ENCODE peak calls at places on chromosomes 5 and 9, in ten cellular contexts. One of them, this sample, is unnamed.

GRCh38 chr9:74205071-74205470 is 292.1 kb upstream of the RORB start:
- DNase-seq in A549: no peak
- DNase-seq in stomach: no peak
- DNase-seq in breast epithelium: no peak
- DNase-seq in heart left ventricle: no peak
- DNase-seq in H1: no peak
- DNase-seq in sigmoid colon: no peak
- DNase-seq in lower leg skin: no peak
- DNase-seq in H54: no peak
- DNase-seq in GM12891: no peak
- DNase-seq in this sample: no peak

GRCh38 chr5:150469718-150470470 is 20.4 kb upstream of the RPS14 start:
- DNase-seq in sigmoid colon: no peak
- DNase-seq in stomach: no peak
- DNase-seq in A549: peak
- DNase-seq in GM12891: no peak
- DNase-seq in H1: no peak
- DNase-seq in heart left ventricle: no peak
- DNase-seq in lower leg skin: no peak
- DNase-seq in breast epithelium: no peak
- DNase-seq in H54: no peak
- DNase-seq in this sample: no peak

GRCh38 chr9:95343725-95344287 is 26.3 kb upstream of the FANCC start:
- DNase-seq in H1: no peak
- DNase-seq in GM12891: no peak
- DNase-seq in breast epithelium: no peak
- DNase-seq in sigmoid colon: no peak
- DNase-seq in lower leg skin: no peak
- DNase-seq in H54: no peak
- DNase-seq in stomach: no peak
- DNase-seq in A549: no peak
- DNase-seq in heart left ventricle: no peak
- DNase-seq in this sample: no peak

GRCh38 chr5:103424008-103424407 is 138.6 kb downstream of the NUDT12 start:
- DNase-seq in stomach: no peak
- DNase-seq in A549: no peak
- DNase-seq in H1: no peak
- DNase-seq in sigmoid colon: no peak
- DNase-seq in breast epithelium: no peak
- DNase-seq in GM12891: no peak
- DNase-seq in H54: no peak
- DNase-seq in heart left ventricle: no peak
- DNase-seq in lower leg skin: no peak
- DNase-seq in this sample: no peak

GRCh38 chr9:4339783-4340335 is 40.0 kb upstream of the GLIS3 start:
- DNase-seq in heart left ventricle: no peak
- DNase-seq in A549: peak
- DNase-seq in sigmoid colon: no peak
- DNase-seq in GM12891: no peak
- DNase-seq in stomach: no peak
- DNase-seq in lower leg skin: no peak
- DNase-seq in H54: no peak
- DNase-seq in breast epithelium: no peak
- DNase-seq in H1: no peak
- DNase-seq in this sample: no peak

GRCh38 chr9:93865716-93866115 is 89.4 kb downstream of the BARX1 start:
- DNase-seq in stomach: no peak
- DNase-seq in GM12891: no peak
- DNase-seq in lower leg skin: no peak
- DNase-seq in heart left ventricle: no peak
- DNase-seq in H54: no peak
- DNase-seq in breast epithelium: no peak
- DNase-seq in H1: no peak
- DNase-seq in A549: no peak
- DNase-seq in sigmoid colon: no peak
- DNase-seq in this sample: no peak

GRCh38 chr9:134344068-134344820 is 18.0 kb downstream of the RXRA start:
- DNase-seq in GM12891: peak
- DNase-seq in breast epithelium: no peak
- DNase-seq in A549: no peak
- DNase-seq in H54: no peak
- DNase-seq in H1: no peak
- DNase-seq in heart left ventricle: peak
- DNase-seq in stomach: no peak
- DNase-seq in lower leg skin: no peak
- DNase-seq in sigmoid colon: peak
- DNase-seq in this sample: peak

GRCh38 chr9:76180541-76180940 is 213.7 kb downstream of the RFK start:
- DNase-seq in H1: no peak
- DNase-seq in sigmoid colon: no peak
- DNase-seq in breast epithelium: no peak
- DNase-seq in A549: no peak
- DNase-seq in H54: no peak
- DNase-seq in stomach: no peak
- DNase-seq in heart left ventricle: no peak
- DNase-seq in GM12891: no peak
- DNase-seq in lower leg skin: no peak
- DNase-seq in this sample: no peak

GRCh38 chr5:149063901-149064478 is 1.1 kb upstream of the SH3TC2 start:
- DNase-seq in lower leg skin: no peak
- DNase-seq in GM12891: no peak
- DNase-seq in H54: no peak
- DNase-seq in A549: no peak
- DNase-seq in H1: no peak
- DNase-seq in stomach: no peak
- DNase-seq in breast epithelium: no peak
- DNase-seq in sigmoid colon: no peak
- DNase-seq in heart left ventricle: peak
- DNase-seq in this sample: no peak

GRCh38 chr9:68495287-68495686 is 45.4 kb downstream of the TMEM252 start:
- DNase-seq in heart left ventricle: no peak
- DNase-seq in stomach: no peak
- DNase-seq in sigmoid colon: no peak
- DNase-seq in GM12891: no peak
- DNase-seq in breast epithelium: no peak
- DNase-seq in lower leg skin: no peak
- DNase-seq in A549: no peak
- DNase-seq in H1: no peak
- DNase-seq in H54: no peak
- DNase-seq in this sample: no peak

GRCh38 chr5:113359419-113359818 is 75.4 kb downstream of the TSSK1B start:
- DNase-seq in sigmoid colon: no peak
- DNase-seq in heart left ventricle: no peak
- DNase-seq in H1: no peak
- DNase-seq in H54: no peak
- DNase-seq in stomach: no peak
- DNase-seq in lower leg skin: no peak
- DNase-seq in breast epithelium: no peak
- DNase-seq in A549: no peak
- DNase-seq in GM12891: no peak
- DNase-seq in this sample: no peak

DNA sequence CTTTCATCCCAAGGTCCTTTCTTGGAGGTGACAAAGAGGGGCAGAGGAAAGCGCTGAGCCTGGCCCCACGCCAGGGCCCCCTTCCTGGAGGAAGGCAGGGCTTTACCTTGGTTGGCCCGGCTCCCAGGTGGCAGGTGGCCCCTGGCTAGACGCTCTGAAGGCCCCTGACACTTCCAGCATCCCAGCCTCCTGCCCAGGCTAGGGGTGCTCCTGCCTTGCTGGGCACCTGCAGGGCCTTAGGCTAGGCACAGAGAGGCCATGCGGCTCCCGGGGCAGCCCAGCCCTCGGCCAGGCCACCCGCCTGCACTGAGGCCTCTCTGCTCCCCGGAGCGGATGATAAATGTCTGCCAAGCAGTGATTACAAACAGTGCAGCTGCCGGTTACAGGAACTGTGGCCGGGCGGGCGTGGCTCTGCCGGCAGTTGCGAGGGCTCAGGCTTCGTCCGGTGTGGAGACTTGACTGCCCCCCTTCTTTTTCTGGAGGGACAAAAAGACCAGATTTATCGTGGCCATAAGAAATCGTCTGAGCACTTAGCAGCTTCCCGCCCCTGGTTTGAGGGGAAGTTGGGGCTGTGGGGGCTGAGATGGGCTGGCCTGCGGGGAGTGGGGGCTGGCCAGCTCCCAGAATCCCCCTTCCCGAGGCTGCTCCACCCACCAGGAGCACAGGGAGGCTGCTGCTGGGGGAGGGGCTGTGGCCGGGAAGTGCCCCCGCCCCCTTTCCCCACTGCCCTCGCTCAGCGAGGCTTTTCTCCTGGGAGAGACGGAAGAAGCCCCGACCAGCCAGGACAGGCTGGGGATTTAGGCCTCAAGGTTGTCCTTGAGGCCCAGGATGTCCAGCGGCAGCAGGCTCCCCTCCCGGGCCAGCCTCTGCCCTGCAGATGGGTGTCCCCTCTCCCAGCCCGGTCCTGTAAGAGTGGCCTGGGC is 31.6 kb upstream of the UBAC1 start:
- DNase-seq in heart left ventricle: peak
- DNase-seq in H1: no peak
- DNase-seq in breast epithelium: peak
- DNase-seq in A549: peak
- DNase-seq in lower leg skin: peak
- DNase-seq in sigmoid colon: peak
- DNase-seq in H54: peak
- DNase-seq in GM12891: no peak
- DNase-seq in stomach: peak
- DNase-seq in this sample: peak
- TF ChIP-seq POLR2A in heart left ventricle: no peak
- TF ChIP-seq POLR2A in H1: no peak
- TF ChIP-seq POLR2A in breast epithelium: no peak
- TF ChIP-seq POLR2A in A549: peak
- TF ChIP-seq POLR2A in lower leg skin: no peak
- TF ChIP-seq POLR2A in sigmoid colon: no peak
- TF ChIP-seq POLR2A in H54: peak
- TF ChIP-seq POLR2A in GM12891: no peak
- TF ChIP-seq POLR2A in stomach: no peak
- TF ChIP-seq POLR2A in this sample: no peak

DNA sequence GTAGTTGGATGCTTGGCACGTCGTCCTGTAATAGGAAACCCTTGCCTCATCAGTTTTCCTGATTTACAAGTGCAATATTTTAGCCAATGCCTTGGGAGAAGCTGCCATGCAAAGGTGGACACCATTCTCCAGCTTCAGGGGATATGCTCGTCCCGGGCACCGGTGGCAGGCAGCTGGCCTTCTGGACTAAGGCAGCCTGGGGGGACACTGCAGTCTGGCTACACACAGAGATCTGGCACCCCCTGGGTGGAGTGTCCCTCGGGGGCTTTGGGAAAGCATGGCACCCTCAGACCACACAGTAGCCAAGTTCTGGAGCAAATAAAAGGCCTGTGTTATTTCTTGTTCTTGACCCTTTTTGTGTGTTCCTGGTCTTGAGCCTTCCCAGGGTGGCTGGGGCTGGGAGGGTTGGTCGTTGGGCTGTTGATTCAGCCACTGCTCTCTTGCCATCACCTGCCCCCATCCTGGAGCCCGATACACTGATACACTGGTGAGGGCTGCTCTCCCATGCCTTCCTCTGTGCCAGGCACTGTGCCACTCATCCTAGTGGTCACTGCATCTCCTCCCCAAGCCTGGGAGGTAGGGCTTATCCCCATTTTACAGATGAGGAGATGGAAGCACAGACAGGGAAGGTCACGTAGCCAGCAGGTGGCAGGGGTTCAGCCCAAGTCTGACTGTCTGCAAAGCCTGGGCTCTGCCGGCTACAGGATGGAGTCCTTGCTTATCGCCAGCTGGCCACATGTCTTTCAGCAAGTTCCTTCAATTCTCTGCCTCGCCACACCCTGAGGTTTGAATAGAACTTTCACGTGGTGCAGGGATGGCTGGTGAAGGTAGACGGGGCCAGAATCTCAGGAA is 134.1 kb downstream of the RGS3 start:
- DNase-seq in H1: no peak
- DNase-seq in lower leg skin: no peak
- DNase-seq in sigmoid colon: peak
- DNase-seq in heart left ventricle: no peak
- DNase-seq in GM12891: no peak
- DNase-seq in A549: no peak
- DNase-seq in stomach: no peak
- DNase-seq in H54: no peak
- DNase-seq in breast epithelium: no peak
- DNase-seq in this sample: no peak
- TF ChIP-seq POLR2A in H1: no peak
- TF ChIP-seq POLR2A in lower leg skin: no peak
- TF ChIP-seq POLR2A in sigmoid colon: no peak
- TF ChIP-seq POLR2A in heart left ventricle: no peak
- TF ChIP-seq POLR2A in GM12891: no peak
- TF ChIP-seq POLR2A in A549: no peak
- TF ChIP-seq POLR2A in stomach: no peak
- TF ChIP-seq POLR2A in H54: no peak
- TF ChIP-seq POLR2A in breast epithelium: no peak
- TF ChIP-seq POLR2A in this sample: no peak

DNA sequence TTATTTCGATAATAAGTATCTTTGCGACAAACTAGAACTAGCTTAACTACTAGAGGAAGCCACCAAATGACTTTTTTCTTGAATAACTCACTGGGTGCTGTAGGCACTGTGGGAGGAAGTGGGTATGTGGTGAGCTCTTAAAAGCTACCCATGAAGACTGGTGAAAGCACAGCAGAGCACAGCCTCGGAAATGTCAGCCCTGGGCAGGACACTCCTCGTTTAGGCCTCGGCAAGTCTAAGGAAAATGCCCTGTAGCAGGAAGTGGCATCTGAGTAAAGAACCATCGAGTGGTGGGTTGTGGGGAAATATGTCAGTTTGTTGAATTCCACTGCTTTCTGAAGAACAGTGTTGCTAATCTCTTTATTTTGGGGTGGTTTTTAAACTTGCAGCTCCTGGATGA is 44.0 kb upstream of the NCS1 start:
- DNase-seq in GM12891: no peak
- DNase-seq in A549: no peak
- DNase-seq in sigmoid colon: no peak
- DNase-seq in heart left ventricle: no peak
- DNase-seq in H54: no peak
- DNase-seq in stomach: peak
- DNase-seq in H1: no peak
- DNase-seq in breast epithelium: no peak
- DNase-seq in lower leg skin: no peak
- DNase-seq in this sample: no peak
- TF ChIP-seq POLR2A in GM12891: no peak
- TF ChIP-seq POLR2A in A549: no peak
- TF ChIP-seq POLR2A in sigmoid colon: no peak
- TF ChIP-seq POLR2A in heart left ventricle: no peak
- TF ChIP-seq POLR2A in H54: no peak
- TF ChIP-seq POLR2A in stomach: no peak
- TF ChIP-seq POLR2A in H1: no peak
- TF ChIP-seq POLR2A in breast epithelium: no peak
- TF ChIP-seq POLR2A in lower leg skin: no peak
- TF ChIP-seq POLR2A in this sample: no peak

DNA sequence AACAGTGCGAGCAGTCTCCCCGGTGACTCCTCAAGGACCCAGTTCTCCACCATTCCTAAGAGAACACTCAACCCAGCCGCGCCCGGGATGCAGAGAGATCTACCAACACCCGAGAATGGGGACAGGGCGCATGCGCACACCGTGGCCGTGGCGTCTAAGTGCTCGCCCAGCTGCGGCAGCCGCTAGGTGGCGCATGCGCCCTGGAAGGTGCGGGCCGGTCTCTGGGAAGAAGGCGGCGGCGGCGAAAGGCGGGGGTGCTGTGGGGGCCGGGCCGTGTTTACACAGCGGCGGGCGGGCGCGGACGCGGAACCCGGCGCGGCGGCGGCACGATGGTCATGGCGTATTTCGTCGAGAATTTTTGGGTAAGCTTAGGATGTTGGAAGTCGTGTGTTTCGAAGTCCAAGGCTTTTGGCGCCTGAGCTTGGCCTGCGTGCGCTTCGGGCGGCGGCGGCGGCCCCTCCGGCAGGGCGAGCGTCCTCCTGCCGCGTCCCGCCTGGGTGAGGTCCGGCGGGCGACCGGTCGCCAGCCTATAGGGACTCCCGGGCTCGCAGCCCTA is at the start of gene FCHO2:
- DNase-seq in H1: peak
- DNase-seq in heart left ventricle: peak
- DNase-seq in GM12891: peak
- DNase-seq in A549: peak
- DNase-seq in breast epithelium: peak
- DNase-seq in lower leg skin: peak
- DNase-seq in stomach: peak
- DNase-seq in H54: peak
- DNase-seq in sigmoid colon: peak
- DNase-seq in this sample: peak
- TF ChIP-seq POLR2A in H1: no peak
- TF ChIP-seq POLR2A in heart left ventricle: no peak
- TF ChIP-seq POLR2A in GM12891: no peak
- TF ChIP-seq POLR2A in A549: peak
- TF ChIP-seq POLR2A in breast epithelium: peak
- TF ChIP-seq POLR2A in lower leg skin: peak
- TF ChIP-seq POLR2A in stomach: no peak
- TF ChIP-seq POLR2A in H54: peak
- TF ChIP-seq POLR2A in sigmoid colon: peak
- TF ChIP-seq POLR2A in this sample: peak